ENCODE peak calls at places on chromosomes 4 and X, in ten cellular contexts. U is left ventricle myocardium inferior; E is SK-N-SH; N is mucosa of descending colon; T is CD8-positive, alpha-beta T cell; P is uterus; C is astrocyte; Z is OCI-LY7; J is aorta; R is neural progenitor cell. Q is an unnamed sample.

GRCh38 chr4:2296621-2297601 is 35.0 kb upstream of the MXD4 start:
- DNase-seq in U (no peak), E (peak; percentile 26), N (no peak), T (peak; percentile 33), P (no peak), C (no peak), Z (peak; percentile 79), J (no peak), R (no peak), Q (no peak)

GRCh38 chr4:52729586-52729985 is 21.6 kb downstream of the ERVMER34-1 start:
- DNase-seq in U (no peak), E (no peak), N (no peak), T (no peak), P (no peak), C (no peak), Z (no peak), J (no peak), R (no peak), Q (no peak)

GRCh38 chr4:40178672-40179071 is 18.2 kb upstream of the RHOH start:
- DNase-seq in U (no peak), E (no peak), N (no peak), T (no peak), P (no peak), C (no peak), Z (no peak), J (no peak), R (no peak), Q (no peak)

GRCh38 chr4:101232074-101232776 is 115.1 kb downstream of the PPP3CA start:
- DNase-seq in U (no peak), E (no peak), N (no peak), T (no peak), P (no peak), C (peak; percentile 85), Z (no peak), J (peak; percentile 69), R (no peak), Q (no peak)

GRCh38 chr4:155007660-155008176 is 200.7 kb upstream of the NPY2R start:
- DNase-seq in U (no peak), E (no peak), N (no peak), T (no peak), P (no peak), C (no peak), Z (no peak), J (no peak), R (no peak), Q (no peak)

GRCh38 chr4:78951862-78952472 is 12.7 kb upstream of the PAQR3 start:
- DNase-seq in U (no peak), E (peak; percentile 30), N (peak; percentile 35), T (peak; percentile 30), P (no peak), C (no peak), Z (peak; percentile 62), J (no peak), R (peak; percentile 47), Q (no peak)

GRCh38 chrX:54423161-54423888 is 16.9 kb upstream of the TSR2 start:
- DNase-seq in U (no peak), E (no peak), N (peak; percentile 2), T (no peak), P (no peak), C (no peak), Z (no peak), J (no peak), R (peak; percentile 63), Q (no peak)

GRCh38 chr4:189221691-189222090 is 719.0 kb upstream of the FRG1 start:
- DNase-seq in U (no peak), E (no peak), N (no peak), T (no peak), P (no peak), C (no peak), Z (no peak), J (no peak), R (no peak), Q (no peak)

GRCh38 chr4:3827616-3828492 is 61.7 kb downstream of the ADRA2C start:
- DNase-seq in U (peak; percentile 85), E (peak; percentile 93), N (peak; percentile 89), T (no peak), P (peak; percentile 63), C (peak; percentile 12), Z (no peak), J (peak; percentile 88), R (no peak), Q (no peak)

GRCh38 chrX:115949900-115950822 is 220.4 kb upstream of the AGTR2 start:
- DNase-seq in U (no peak), E (peak; percentile 62), N (no peak), T (no peak), P (no peak), C (no peak), Z (no peak), J (no peak), R (peak; percentile 64), Q (no peak)

GRCh38 chr4:121998024-121998423 is 46.2 kb upstream of the TRPC3 start:
- DNase-seq in U (no peak), E (no peak), N (no peak), T (peak; percentile 4), P (no peak), C (no peak), Z (peak; percentile 1), J (no peak), R (peak; percentile 13), Q (no peak)

GRCh38 chrX:21968333-21968732 is 27.8 kb downstream of the SMS start:
- DNase-seq in U (no peak), E (no peak), N (no peak), T (no peak), P (no peak), C (no peak), Z (no peak), J (no peak), R (no peak), Q (no peak)

GRCh38 chr4:38621004-38621684 is 42.9 kb upstream of the KLF3 start:
- DNase-seq in U (no peak), E (no peak), N (peak; percentile 75), T (no peak), P (no peak), C (peak; percentile 63), Z (no peak), J (no peak), R (no peak), Q (no peak)

GRCh38 chr4:18343581-18343980 is 322.0 kb upstream of the LCORL start:
- DNase-seq in U (no peak), E (no peak), N (no peak), T (no peak), P (no peak), C (no peak), Z (no peak), J (no peak), R (no peak), Q (no peak)

GRCh38 chr4:87073570-87074470 is 139.0 kb downstream of the AFF1 start:
- DNase-seq in U (peak; percentile 47), E (peak; percentile 41), N (peak; percentile 66), T (peak; percentile 42), P (peak; percentile 45), C (peak; percentile 32), Z (peak; percentile 82), J (peak; percentile 66), R (peak; percentile 35), Q (peak; percentile 83)

DNA sequence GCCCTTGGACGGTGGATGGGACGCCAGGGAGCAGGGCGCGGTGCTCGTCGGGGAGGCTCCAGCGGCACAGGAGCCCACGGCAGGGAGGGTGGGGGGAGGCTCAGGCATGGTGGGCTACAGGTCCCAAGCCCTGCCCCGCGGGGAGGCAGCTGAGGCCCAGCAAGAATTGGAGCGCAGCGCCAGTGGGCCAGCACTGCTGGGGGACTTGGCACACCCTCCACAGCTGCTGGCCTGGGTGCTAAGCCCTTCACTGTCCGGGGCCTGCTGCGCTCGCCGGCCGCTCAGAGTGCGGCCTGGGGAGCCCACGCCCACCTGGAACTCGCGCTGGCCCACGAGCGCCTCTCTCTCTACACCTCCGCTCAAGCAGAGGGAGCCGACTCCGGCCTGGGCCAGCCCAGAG is 8.6 kb downstream of the CD38 start:
- DNase-seq in U (no peak), E (no peak), N (no peak), T (no peak), P (no peak), C (no peak), Z (no peak), J (no peak), R (no peak), Q (no peak)
- H3K4me3 ChIP-seq in U (no peak overlapping the region), E (no peak overlapping the region), N (no peak overlapping the region), T (no peak overlapping the region), P (no peak overlapping the region), C (no peak overlapping the region), Z (no peak overlapping the region), J (no peak overlapping the region), R (no peak overlapping the region), Q (no peak overlapping the region)

GRCh38 chrX:48515842-48516241 is 5.8 kb upstream of the EBP start:
- DNase-seq in U (no peak), E (no peak), N (no peak), T (no peak), P (no peak), C (no peak), Z (no peak), J (no peak), R (no peak), Q (no peak)

GRCh38 chrX:48512371-48512935 is 3.7 kb downstream of the PORCN start:
- DNase-seq in U (no peak), E (no peak), N (no peak), T (no peak), P (no peak), C (no peak), Z (no peak), J (no peak), R (no peak), Q (no peak)

GRCh38 chrX:48514868-48515460 is 6.2 kb downstream of the PORCN start:
- DNase-seq in U (no peak), E (no peak), N (no peak), T (no peak), P (no peak), C (no peak), Z (no peak), J (no peak), R (no peak), Q (no peak)

GRCh38 chrX:48513670-48514069 is 4.9 kb downstream of the PORCN start:
- DNase-seq in U (no peak), E (no peak), N (no peak), T (no peak), P (no peak), C (no peak), Z (no peak), J (no peak), R (no peak), Q (no peak)

GRCh38 chrX:48514126-48514806 is 5.5 kb downstream of the PORCN start:
- DNase-seq in U (no peak), E (no peak), N (no peak), T (no peak), P (no peak), C (no peak), Z (no peak), J (no peak), R (no peak), Q (no peak)
- H3K4me3 ChIP-seq in U (no peak overlapping the region), E (no peak overlapping the region), N (no peak overlapping the region), T (no peak overlapping the region), P (no peak overlapping the region), C (no peak overlapping the region), Z (no peak overlapping the region), J (no peak overlapping the region), R (no peak overlapping the region), Q (no peak overlapping the region)

GRCh38 chrX:104122829-104123228 is 10.5 kb downstream of the ZCCHC18 start:
- DNase-seq in U (no peak), E (no peak), N (no peak), T (no peak), P (no peak), C (no peak), Z (peak; percentile 51), J (no peak), R (no peak), Q (no peak)
- H3K4me3 ChIP-seq in U (no peak overlapping the region), E (no peak overlapping the region), N (no peak overlapping the region), T (no peak overlapping the region), P (no peak overlapping the region), C (no peak overlapping the region), Z (no peak overlapping the region), J (no peak overlapping the region), R (no peak overlapping the region), Q (no peak overlapping the region)

GRCh38 chrX:41499984-41500383 is 52.8 kb downstream of the NYX start:
- DNase-seq in U (no peak), E (no peak), N (no peak), T (no peak), P (no peak), C (no peak), Z (no peak), J (no peak), R (no peak), Q (no peak)
- H3K4me3 ChIP-seq in U (no peak overlapping the region), E (no peak overlapping the region), N (no peak overlapping the region), T (no peak overlapping the region), P (no peak overlapping the region), C (no peak overlapping the region), Z (no peak overlapping the region), J (no peak overlapping the region), R (no peak overlapping the region), Q (no peak overlapping the region)